ENCODE peak calls at places on chromosomes 7 and 10, in eight cellular contexts. J is AG10803, Q is body of pancreas, G is MCF 10A, S is H9, B is fibroblast of villous mesenchyme, U is fibroblast of mammary gland, E is GM06990. T is an unnamed sample.

GRCh38 chr7:152780935-152781334 is 21.4 kb downstream of the ACTR3B start:
- DNase-seq in J (no peak), Q (no peak), G (no peak), S (no peak), B (no peak), U (no peak), E (no peak), T (no peak)

GRCh38 chr10:68560201-68560915 is at the start of gene TET1:
- DNase-seq in J (peak), Q (peak), G (peak), S (peak), B (peak), U (peak), E (no peak), T (no peak)

GRCh38 chr10:132641401-132641800 is 103.8 kb downstream of the INPP5A start:
- DNase-seq in J (no peak), Q (no peak), G (no peak), S (peak), B (no peak), U (no peak), E (no peak), T (no peak)

GRCh38 chr7:151938550-151938949 is 17.7 kb upstream of the GALNTL5 start:
- DNase-seq in J (no peak), Q (no peak), G (no peak), S (no peak), B (no peak), U (no peak), E (no peak), T (no peak)

GRCh38 chr10:63264852-63265617 is 131.9 kb downstream of the NRBF2 start:
- DNase-seq in J (peak), Q (peak), G (peak), S (no peak), B (peak), U (peak), E (no peak), T (no peak)

GRCh38 chr10:107095125-107095524 is 69.4 kb downstream of the SORCS1 start:
- DNase-seq in J (no peak), Q (no peak), G (no peak), S (no peak), B (no peak), U (no peak), E (no peak), T (no peak)

GRCh38 chr10:60594476-60595051 is 183.7 kb upstream of the CDK1 start:
- DNase-seq in J (no peak), Q (no peak), G (no peak), S (no peak), B (no peak), U (peak), E (no peak), T (no peak)

GRCh38 chr10:46283217-46283944 is 3.4 kb upstream of the ANTXRL start:
- DNase-seq in J (no peak), Q (no peak), G (no peak), S (no peak), B (no peak), U (no peak), E (no peak), T (no peak)

GRCh38 chr10:77606751-77607150 is 30.9 kb downstream of the KCNMA1 start:
- DNase-seq in J (no peak), Q (no peak), G (no peak), S (no peak), B (no peak), U (no peak), E (no peak), T (no peak)

GRCh38 chr10:32095116-32095733 is 39.0 kb upstream of the KIF5B start:
- DNase-seq in J (no peak), Q (no peak), G (peak), S (no peak), B (peak), U (peak), E (no peak), T (peak)

GRCh38 chr7:33982425-33982786 is 77.1 kb downstream of the BMPER start:
- DNase-seq in J (no peak), Q (no peak), G (peak), S (no peak), B (peak), U (no peak), E (no peak), T (no peak)

GRCh38 chr7:115475206-115475605 is 553.3 kb downstream of the MDFIC start:
- DNase-seq in J (no peak), Q (no peak), G (no peak), S (no peak), B (no peak), U (no peak), E (no peak), T (no peak)

GRCh38 chr7:577971-578370 is 58.3 kb upstream of the PDGFA start:
- DNase-seq in J (no peak), Q (no peak), G (no peak), S (no peak), B (no peak), U (no peak), E (no peak), T (no peak)

GRCh38 chr10:14707441-14707840 is 67.3 kb downstream of the FAM107B start:
- DNase-seq in J (peak), Q (no peak), G (no peak), S (no peak), B (peak), U (peak), E (no peak), T (no peak)

GRCh38 chr10:119522747-119523426 is 19.6 kb downstream of the RGS10 start:
- DNase-seq in J (no peak), Q (no peak), G (peak), S (no peak), B (no peak), U (no peak), E (no peak), T (no peak)

GRCh38 chr7:12127490-12127889 is 83.6 kb upstream of the TMEM106B start:
- DNase-seq in J (no peak), Q (no peak), G (no peak), S (no peak), B (peak), U (no peak), E (no peak), T (no peak)

GRCh38 chr7:97317575-97317974 is 200.1 kb downstream of the SDHAF3 start:
- DNase-seq in J (no peak), Q (no peak), G (peak), S (no peak), B (no peak), U (peak), E (no peak), T (no peak)

GRCh38 chr7:43575506-43575905 is 7.4 kb upstream of the STK17A start:
- DNase-seq in J (no peak), Q (no peak), G (no peak), S (no peak), B (no peak), U (no peak), E (no peak), T (no peak)

GRCh38 chr10:127309609-127310008 is 113.2 kb upstream of the INSYN2A start:
- DNase-seq in J (peak), Q (no peak), G (no peak), S (no peak), B (peak), U (peak), E (no peak), T (peak)

GRCh38 chr10:61047011-61047410 is 103.0 kb upstream of the RHOBTB1 start:
- DNase-seq in J (no peak), Q (no peak), G (no peak), S (no peak), B (peak), U (no peak), E (no peak), T (no peak)

GRCh38 chr10:34737772-34738169 is 77.3 kb downstream of the PARD3 start:
- DNase-seq in J (no peak), Q (no peak), G (no peak), S (peak), B (no peak), U (no peak), E (no peak), T (no peak)

GRCh38 chr7:16431646-16432424 is 10.5 kb upstream of the CRPPA start:
- DNase-seq in J (peak), Q (peak), G (peak), S (no peak), B (peak), U (peak), E (no peak), T (no peak)

GRCh38 chr10:119871881-119872609 is 598 bp downstream of the MCMBP start:
- DNase-seq in J (peak), Q (peak), G (peak), S (peak), B (peak), U (peak), E (peak), T (no peak)

GRCh38 chr7:133794490-133794889 is 332.6 kb upstream of the LRGUK start:
- DNase-seq in J (peak), Q (no peak), G (peak), S (no peak), B (peak), U (peak), E (no peak), T (no peak)

GRCh38 chr7:127591189-127591588 is 2.3 kb upstream of the FSCN3 start:
- DNase-seq in J (no peak), Q (no peak), G (no peak), S (no peak), B (no peak), U (no peak), E (no peak), T (no peak)

GRCh38 chr7:130281227-130281626 is 11.7 kb upstream of the CPA4 start:
- DNase-seq in J (peak), Q (no peak), G (peak), S (no peak), B (no peak), U (peak), E (no peak), T (peak)

GRCh38 chr10:3624367-3624766 is 160.6 kb downstream of the KLF6 start:
- DNase-seq in J (peak), Q (no peak), G (peak), S (no peak), B (peak), U (peak), E (no peak), T (no peak)

GRCh38 chr7:77664715-77665114 is 31.5 kb upstream of the RSBN1L start:
- DNase-seq in J (no peak), Q (no peak), G (no peak), S (no peak), B (no peak), U (no peak), E (no peak), T (no peak)
- TF ChIP-seq CTCF in J (no peak), Q (no peak), G (no peak), S (no peak), B (no peak), U (no peak), E (no peak), T (no peak)

GRCh38 chr10:110162749-110163148 is 44.7 kb upstream of the MXI1 start:
- DNase-seq in J (no peak), Q (no peak), G (no peak), S (peak), B (no peak), U (no peak), E (no peak), T (no peak)
- TF ChIP-seq CTCF in J (no peak), Q (no peak), G (no peak), S (peak), B (no peak), U (no peak), E (no peak), T (no peak)

GRCh38 chr7:48875300-48875916 is 48.9 kb upstream of the CDC14C start:
- DNase-seq in J (peak), Q (peak), G (peak), S (peak), B (peak), U (peak), E (no peak), T (no peak)
- TF ChIP-seq CTCF in J (peak), Q (peak), G (peak), S (peak), B (peak), U (peak), E (peak), T (peak)

DNA sequence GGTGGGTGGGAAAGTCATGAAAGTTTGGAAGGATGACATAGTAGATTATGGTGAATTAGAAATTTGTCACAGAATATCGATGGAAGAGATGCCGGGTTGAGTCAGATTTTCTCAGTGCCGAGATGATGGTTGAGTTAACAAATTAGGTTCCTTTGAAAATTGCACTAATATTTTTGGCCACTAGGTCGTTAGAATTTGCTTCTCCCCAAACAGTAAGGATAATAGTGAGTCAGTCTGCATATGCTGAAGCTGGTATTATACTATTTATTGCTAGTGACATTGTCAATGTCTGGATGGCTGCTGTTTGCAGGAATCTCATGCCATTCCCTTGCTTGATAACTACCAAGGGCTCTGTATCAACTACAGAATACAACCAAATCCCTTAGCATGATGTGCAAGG is 37.7 kb upstream of the MINDY3 start:
- DNase-seq in J (peak), Q (no peak), G (peak), S (no peak), B (peak), U (peak), E (no peak), T (no peak)
- TF ChIP-seq CTCF in J (peak), Q (no peak), G (no peak), S (peak), B (peak), U (peak), E (peak), T (peak)

GRCh38 chr7:4995429-4995969 is 36.5 kb upstream of the MMD2 start:
- DNase-seq in J (no peak), Q (no peak), G (no peak), S (no peak), B (no peak), U (no peak), E (no peak), T (no peak)
- TF ChIP-seq CTCF in J (no peak), Q (no peak), G (no peak), S (no peak), B (no peak), U (no peak), E (no peak), T (no peak)